ENCODE peak calls at places on chromosomes 11 and 22, in eight cellular contexts. One of them, this sample, is unnamed.

GRCh38 chr11:43879789-43880639 is 617 bp upstream of the ALKBH3 start:
- DNase-seq in heart right ventricle: no peak
- DNase-seq in transverse colon: peak; percentile 7
- DNase-seq in A549: no peak
- DNase-seq in BJ: no peak
- DNase-seq in HFF-Myc: no peak
- DNase-seq in endodermal cell: no peak
- DNase-seq in fibroblast of the aortic adventitia: no peak
- DNase-seq in this sample: no peak

GRCh38 chr11:129386795-129387390 is 11.2 kb downstream of the BARX2 start:
- DNase-seq in heart right ventricle: no peak
- DNase-seq in transverse colon: peak; percentile 46
- DNase-seq in A549: no peak
- DNase-seq in BJ: no peak
- DNase-seq in HFF-Myc: no peak
- DNase-seq in endodermal cell: no peak
- DNase-seq in fibroblast of the aortic adventitia: no peak
- DNase-seq in this sample: no peak

GRCh38 chr11:47869548-47870393 is 21.6 kb upstream of the NUP160 start:
- DNase-seq in heart right ventricle: no peak
- DNase-seq in transverse colon: no peak
- DNase-seq in A549: no peak
- DNase-seq in BJ: no peak
- DNase-seq in HFF-Myc: no peak
- DNase-seq in endodermal cell: no peak
- DNase-seq in fibroblast of the aortic adventitia: peak; percentile 51
- DNase-seq in this sample: no peak

GRCh38 chr11:57072640-57073039 is 83.9 kb downstream of the OR5AK2 start:
- DNase-seq in heart right ventricle: no peak
- DNase-seq in transverse colon: no peak
- DNase-seq in A549: peak; percentile 78
- DNase-seq in BJ: peak; percentile 91
- DNase-seq in HFF-Myc: peak; percentile 21
- DNase-seq in endodermal cell: no peak
- DNase-seq in fibroblast of the aortic adventitia: peak; percentile 99
- DNase-seq in this sample: no peak

GRCh38 chr11:32420937-32421532 is 14.3 kb downstream of the WT1 start:
- DNase-seq in heart right ventricle: peak; percentile 68
- DNase-seq in transverse colon: no peak
- DNase-seq in A549: no peak
- DNase-seq in BJ: no peak
- DNase-seq in HFF-Myc: no peak
- DNase-seq in endodermal cell: peak; percentile 42
- DNase-seq in fibroblast of the aortic adventitia: no peak
- DNase-seq in this sample: no peak

GRCh38 chr22:49398115-49398514 is 429.6 kb downstream of the BRD1 start:
- DNase-seq in heart right ventricle: no peak
- DNase-seq in transverse colon: no peak
- DNase-seq in A549: no peak
- DNase-seq in BJ: no peak
- DNase-seq in HFF-Myc: no peak
- DNase-seq in endodermal cell: peak; percentile 41
- DNase-seq in fibroblast of the aortic adventitia: no peak
- DNase-seq in this sample: no peak

GRCh38 chr11:289145-289705 is 299 bp downstream of the PGGHG start:
- DNase-seq in heart right ventricle: no peak
- DNase-seq in transverse colon: peak; percentile 20
- DNase-seq in A549: no peak
- DNase-seq in BJ: no peak
- DNase-seq in HFF-Myc: no peak
- DNase-seq in endodermal cell: no peak
- DNase-seq in fibroblast of the aortic adventitia: no peak
- DNase-seq in this sample: no peak

GRCh38 chr22:22124374-22124773 is 120.2 kb upstream of the VPREB1 start:
- DNase-seq in heart right ventricle: no peak
- DNase-seq in transverse colon: no peak
- DNase-seq in A549: no peak
- DNase-seq in BJ: no peak
- DNase-seq in HFF-Myc: no peak
- DNase-seq in endodermal cell: no peak
- DNase-seq in fibroblast of the aortic adventitia: no peak
- DNase-seq in this sample: no peak

GRCh38 chr11:92071660-92072059 is 153.0 kb upstream of the FAT3 start:
- DNase-seq in heart right ventricle: no peak
- DNase-seq in transverse colon: no peak
- DNase-seq in A549: no peak
- DNase-seq in BJ: no peak
- DNase-seq in HFF-Myc: no peak
- DNase-seq in endodermal cell: no peak
- DNase-seq in fibroblast of the aortic adventitia: no peak
- DNase-seq in this sample: no peak

GRCh38 chr11:126607374-126607773 is 251.9 kb downstream of the ST3GAL4 start:
- DNase-seq in heart right ventricle: peak; percentile 11
- DNase-seq in transverse colon: peak; percentile 25
- DNase-seq in A549: peak; percentile 59
- DNase-seq in BJ: no peak
- DNase-seq in HFF-Myc: peak; percentile 55
- DNase-seq in endodermal cell: peak; percentile 93
- DNase-seq in fibroblast of the aortic adventitia: peak; percentile 61
- DNase-seq in this sample: peak; percentile 53

GRCh38 chr22:47550524-47551437 is 788.3 kb downstream of the TBC1D22A start:
- DNase-seq in heart right ventricle: no peak
- DNase-seq in transverse colon: no peak
- DNase-seq in A549: no peak
- DNase-seq in BJ: no peak
- DNase-seq in HFF-Myc: no peak
- DNase-seq in endodermal cell: no peak
- DNase-seq in fibroblast of the aortic adventitia: no peak
- DNase-seq in this sample: no peak

GRCh38 chr22:48925450-48925849 is 902.2 kb downstream of the BRD1 start:
- DNase-seq in heart right ventricle: no peak
- DNase-seq in transverse colon: no peak
- DNase-seq in A549: no peak
- DNase-seq in BJ: no peak
- DNase-seq in HFF-Myc: no peak
- DNase-seq in endodermal cell: no peak
- DNase-seq in fibroblast of the aortic adventitia: no peak
- DNase-seq in this sample: no peak

GRCh38 chr11:120168960-120169681 is 31.2 kb upstream of the TRIM29 start:
- DNase-seq in heart right ventricle: peak; percentile 44
- DNase-seq in transverse colon: peak; percentile 70
- DNase-seq in A549: peak; percentile 60
- DNase-seq in BJ: no peak
- DNase-seq in HFF-Myc: no peak
- DNase-seq in endodermal cell: peak; percentile 95
- DNase-seq in fibroblast of the aortic adventitia: peak; percentile 48
- DNase-seq in this sample: peak; percentile 83

GRCh38 chr11:92838655-92839334 is 130.7 kb upstream of the MTNR1B start:
- DNase-seq in heart right ventricle: no peak
- DNase-seq in transverse colon: no peak
- DNase-seq in A549: no peak
- DNase-seq in BJ: no peak
- DNase-seq in HFF-Myc: no peak
- DNase-seq in endodermal cell: peak; percentile 78
- DNase-seq in fibroblast of the aortic adventitia: no peak
- DNase-seq in this sample: no peak

GRCh38 chr11:113690619-113691569 is 15.2 kb downstream of the TMPRSS5 start:
- DNase-seq in heart right ventricle: no peak
- DNase-seq in transverse colon: peak; percentile 80
- DNase-seq in A549: peak; percentile 70
- DNase-seq in BJ: peak; percentile 9
- DNase-seq in HFF-Myc: peak; percentile 9
- DNase-seq in endodermal cell: peak; percentile 89
- DNase-seq in fibroblast of the aortic adventitia: peak; percentile 22
- DNase-seq in this sample: peak; percentile 44

GRCh38 chr11:107785401-107785800 is 73.2 kb downstream of the SLC35F2 start:
- DNase-seq in heart right ventricle: no peak
- DNase-seq in transverse colon: no peak
- DNase-seq in A549: no peak
- DNase-seq in BJ: no peak
- DNase-seq in HFF-Myc: no peak
- DNase-seq in endodermal cell: no peak
- DNase-seq in fibroblast of the aortic adventitia: no peak
- DNase-seq in this sample: no peak

DNA sequence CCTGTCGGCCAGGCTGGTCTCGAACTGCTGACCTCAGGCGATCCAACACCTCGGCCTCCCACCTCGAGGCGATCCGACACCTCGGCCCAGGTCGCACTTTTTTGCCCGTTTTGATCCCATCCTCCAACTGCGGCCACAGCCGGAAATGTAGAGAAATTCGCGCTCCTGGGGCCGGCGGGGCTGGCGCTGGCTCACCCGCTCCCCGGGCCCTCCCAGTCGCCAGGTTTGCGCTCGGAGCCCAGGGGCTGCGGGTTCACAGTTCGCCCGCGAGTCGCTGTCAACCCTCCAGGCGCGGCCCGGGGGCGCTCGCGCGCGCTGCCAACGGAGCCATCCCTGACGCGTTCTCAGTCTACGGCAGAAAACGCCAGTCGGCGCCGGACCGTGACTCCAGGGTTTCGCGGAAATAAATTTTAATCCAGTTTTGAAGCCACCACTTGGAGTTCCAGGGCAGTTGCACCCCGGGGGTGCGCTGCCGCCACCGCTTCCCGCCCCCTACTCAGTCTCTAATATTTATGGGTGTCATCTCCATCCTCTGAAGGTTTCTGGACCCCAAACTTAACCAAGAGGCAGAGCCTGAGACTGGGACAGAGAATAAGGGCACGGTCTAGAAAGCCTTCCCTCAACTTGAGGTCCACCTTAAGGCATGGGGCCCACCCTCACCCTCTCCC is 1.5 kb upstream of the KLHDC7B start:
- DNase-seq in heart right ventricle: peak; percentile 68
- DNase-seq in transverse colon: peak; percentile 91
- DNase-seq in A549: peak; percentile 85
- DNase-seq in BJ: no peak
- DNase-seq in HFF-Myc: no peak
- DNase-seq in endodermal cell: peak; percentile 95
- DNase-seq in fibroblast of the aortic adventitia: peak; percentile 53
- DNase-seq in this sample: peak; percentile 78
- TF ChIP-seq CTCF in heart right ventricle: peak; percentile 75
- TF ChIP-seq CTCF in transverse colon: peak; percentile 59
- TF ChIP-seq CTCF in A549: peak; percentile 61
- TF ChIP-seq CTCF in BJ: peak; percentile 68
- TF ChIP-seq CTCF in HFF-Myc: peak; percentile 60
- TF ChIP-seq CTCF in endodermal cell: peak; percentile 80
- TF ChIP-seq CTCF in fibroblast of the aortic adventitia: peak; percentile 47
- TF ChIP-seq CTCF in this sample: peak; percentile 73

DNA sequence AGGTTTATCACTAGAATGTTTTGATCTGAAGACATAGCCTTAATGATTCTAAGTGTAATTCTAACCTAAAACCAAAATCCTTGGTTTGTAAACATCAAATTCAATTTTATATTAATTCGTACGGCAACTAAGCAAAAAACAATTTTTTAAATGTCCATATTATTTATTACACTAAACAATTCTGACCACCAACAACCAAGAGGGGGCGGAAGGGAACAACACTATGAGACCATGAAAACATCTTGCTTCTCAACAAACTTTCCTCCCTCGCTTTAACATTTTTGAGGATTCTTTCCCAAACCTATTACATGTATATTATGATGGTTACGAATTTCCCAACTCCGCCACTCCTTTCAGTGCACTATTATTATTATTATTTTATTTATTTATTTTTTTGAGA is 6.5 kb upstream of the UCP2 start:
- DNase-seq in heart right ventricle: no peak
- DNase-seq in transverse colon: no peak
- DNase-seq in A549: no peak
- DNase-seq in BJ: no peak
- DNase-seq in HFF-Myc: no peak
- DNase-seq in endodermal cell: no peak
- DNase-seq in fibroblast of the aortic adventitia: no peak
- DNase-seq in this sample: no peak
- TF ChIP-seq CTCF in heart right ventricle: no peak
- TF ChIP-seq CTCF in transverse colon: no peak
- TF ChIP-seq CTCF in A549: no peak
- TF ChIP-seq CTCF in BJ: no peak
- TF ChIP-seq CTCF in HFF-Myc: no peak
- TF ChIP-seq CTCF in endodermal cell: peak; percentile 31
- TF ChIP-seq CTCF in fibroblast of the aortic adventitia: no peak
- TF ChIP-seq CTCF in this sample: peak; percentile 7

GRCh38 chr11:73761403-73761945 is 600 bp upstream of the RAB6A start:
- DNase-seq in heart right ventricle: peak; percentile 15
- DNase-seq in transverse colon: peak; percentile 28
- DNase-seq in A549: no peak
- DNase-seq in BJ: no peak
- DNase-seq in HFF-Myc: no peak
- DNase-seq in endodermal cell: no peak
- DNase-seq in fibroblast of the aortic adventitia: no peak
- DNase-seq in this sample: no peak

GRCh38 chr11:73758451-73758850 is 2.4 kb downstream of the RAB6A start:
- DNase-seq in heart right ventricle: no peak
- DNase-seq in transverse colon: no peak
- DNase-seq in A549: no peak
- DNase-seq in BJ: no peak
- DNase-seq in HFF-Myc: no peak
- DNase-seq in endodermal cell: no peak
- DNase-seq in fibroblast of the aortic adventitia: no peak
- DNase-seq in this sample: no peak

GRCh38 chr11:73760066-73760679 is 701 bp downstream of the RAB6A start:
- DNase-seq in heart right ventricle: peak; percentile 42
- DNase-seq in transverse colon: peak; percentile 46
- DNase-seq in A549: peak; percentile 59
- DNase-seq in BJ: no peak
- DNase-seq in HFF-Myc: no peak
- DNase-seq in endodermal cell: peak; percentile 74
- DNase-seq in fibroblast of the aortic adventitia: peak; percentile 41
- DNase-seq in this sample: peak; percentile 41

GRCh38 chr11:73760680-73761402 is at the start of gene RAB6A:
- DNase-seq in heart right ventricle: peak; percentile 100
- DNase-seq in transverse colon: peak; percentile 100
- DNase-seq in A549: peak; percentile 96
- DNase-seq in BJ: peak; percentile 98
- DNase-seq in HFF-Myc: peak; percentile 98
- DNase-seq in endodermal cell: peak; percentile 100
- DNase-seq in fibroblast of the aortic adventitia: peak; percentile 99
- DNase-seq in this sample: peak; percentile 98

GRCh38 chr11:73759520-73760065 is 1.3 kb downstream of the RAB6A start:
- DNase-seq in heart right ventricle: no peak
- DNase-seq in transverse colon: no peak
- DNase-seq in A549: peak; percentile 35
- DNase-seq in BJ: no peak
- DNase-seq in HFF-Myc: no peak
- DNase-seq in endodermal cell: no peak
- DNase-seq in fibroblast of the aortic adventitia: peak; percentile 42
- DNase-seq in this sample: no peak
- TF ChIP-seq CTCF in heart right ventricle: no peak
- TF ChIP-seq CTCF in transverse colon: peak; percentile 59
- TF ChIP-seq CTCF in A549: peak; percentile 4
- TF ChIP-seq CTCF in BJ: peak; percentile 26
- TF ChIP-seq CTCF in HFF-Myc: no peak
- TF ChIP-seq CTCF in endodermal cell: peak; percentile 33
- TF ChIP-seq CTCF in fibroblast of the aortic adventitia: peak; percentile 43
- TF ChIP-seq CTCF in this sample: no peak

DNA sequence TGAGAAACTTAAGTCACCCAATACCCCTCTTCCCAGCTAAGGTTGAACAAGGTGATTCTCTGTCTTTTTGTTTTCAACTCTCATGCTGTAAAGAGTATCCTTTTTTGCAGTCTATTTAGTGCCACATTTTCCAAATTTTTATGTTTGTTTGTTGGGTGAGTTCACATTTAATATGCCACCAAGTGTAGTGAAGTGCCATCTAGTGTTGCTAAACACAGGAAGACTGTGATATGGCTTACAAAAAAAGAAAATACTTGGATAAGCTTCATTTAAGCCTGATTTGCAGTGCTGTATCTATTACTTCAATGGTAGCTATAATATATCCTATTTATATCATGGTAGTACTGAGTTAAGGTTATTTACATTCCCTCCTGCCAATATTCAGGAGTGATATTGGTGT is 319.2 kb upstream of the CHORDC1 start:
- DNase-seq in heart right ventricle: no peak
- DNase-seq in transverse colon: no peak
- DNase-seq in A549: no peak
- DNase-seq in BJ: no peak
- DNase-seq in HFF-Myc: no peak
- DNase-seq in endodermal cell: no peak
- DNase-seq in fibroblast of the aortic adventitia: no peak
- DNase-seq in this sample: no peak
- TF ChIP-seq CTCF in heart right ventricle: peak; percentile 50
- TF ChIP-seq CTCF in transverse colon: no peak
- TF ChIP-seq CTCF in A549: no peak
- TF ChIP-seq CTCF in BJ: no peak
- TF ChIP-seq CTCF in HFF-Myc: no peak
- TF ChIP-seq CTCF in endodermal cell: peak; percentile 29
- TF ChIP-seq CTCF in fibroblast of the aortic adventitia: no peak
- TF ChIP-seq CTCF in this sample: no peak

This sample was measured in GM10248.